ENCODE peak calls at places on chromosome 9, in six cellular contexts. B is IMR-90, V is erythroblast, H is ovary, E is adrenal gland, F is stomach. N is an unnamed sample.

GRCh38 chr9:2787065-2787464 is 56.8 kb downstream of the PUM3 start:
- DNase-seq in H (no peak), V (no peak), B (peak; percentile 73), E (no peak), F (no peak), N (no peak)

GRCh38 chr9:75170898-75171360 is 82.6 kb downstream of the OSTF1 start:
- DNase-seq in F (no peak), E (no peak), V (no peak), H (no peak), B (peak; percentile 31), N (no peak)

GRCh38 chr9:70013598-70014196 is 30.0 kb upstream of the MAMDC2 start:
- DNase-seq in B (peak; percentile 73), E (no peak), H (peak; percentile 27), F (no peak), V (no peak), N (no peak)

GRCh38 chr9:36891341-36891811 is 142.7 kb downstream of the PAX5 start:
- DNase-seq in B (no peak), V (no peak), F (no peak), E (no peak), H (no peak), N (no peak)

GRCh38 chr9:37026085-37026935 is 7.8 kb downstream of the PAX5 start:
- DNase-seq in B (no peak), E (no peak), V (no peak), H (no peak), F (no peak), N (no peak)

GRCh38 chr9:80059979-80060378 is 488.2 kb downstream of the TLE4 start:
- DNase-seq in H (no peak), B (no peak), V (no peak), F (no peak), E (no peak), N (no peak)

GRCh38 chr9:81787747-81788632 is 98.6 kb upstream of the TLE1 start:
- DNase-seq in E (peak; percentile 77), B (peak; percentile 87), F (no peak), V (peak; percentile 87), H (peak; percentile 20), N (peak; percentile 82)

GRCh38 chr9:70420267-70421019 is 6.0 kb upstream of the KLF9 start:
- DNase-seq in V (no peak), F (peak; percentile 94), H (peak; percentile 97), E (peak; percentile 92), B (peak; percentile 82), N (peak; percentile 85)

GRCh38 chr9:83219924-83220438 is 157.0 kb upstream of the RASEF start:
- DNase-seq in V (no peak), H (no peak), F (no peak), E (no peak), B (no peak), N (no peak)

GRCh38 chr9:134914501-134914834 is 3.2 kb downstream of the FCN1 start:
- DNase-seq in F (no peak), E (no peak), V (no peak), B (no peak), H (no peak), N (no peak)

GRCh38 chr9:2292733-2293132 is 277.6 kb downstream of the SMARCA2 start:
- DNase-seq in F (no peak), B (no peak), E (no peak), V (no peak), H (no peak), N (no peak)

GRCh38 chr9:87267251-87267679 is 230.4 kb upstream of the DAPK1 start:
- DNase-seq in H (no peak), F (no peak), B (no peak), E (no peak), V (no peak), N (no peak)

GRCh38 chr9:33211695-33212393 is 28.1 kb upstream of the SPINK4 start:
- DNase-seq in B (peak; percentile 38), V (no peak), F (no peak), E (no peak), H (peak; percentile 19), N (no peak)

GRCh38 chr9:89078421-89078820 is 87.2 kb downstream of the S1PR3 start:
- DNase-seq in V (no peak), F (no peak), B (no peak), H (no peak), E (no peak), N (no peak)

GRCh38 chr9:104882574-104882973 is 45.4 kb downstream of the ABCA1 start:
- DNase-seq in B (no peak), H (no peak), V (no peak), F (no peak), E (no peak), N (no peak)

GRCh38 chr9:16012621-16013020 is 459.8 kb downstream of the CCDC171 start:
- DNase-seq in H (no peak), F (no peak), V (no peak), B (peak; percentile 79), E (no peak), N (no peak)

DNA sequence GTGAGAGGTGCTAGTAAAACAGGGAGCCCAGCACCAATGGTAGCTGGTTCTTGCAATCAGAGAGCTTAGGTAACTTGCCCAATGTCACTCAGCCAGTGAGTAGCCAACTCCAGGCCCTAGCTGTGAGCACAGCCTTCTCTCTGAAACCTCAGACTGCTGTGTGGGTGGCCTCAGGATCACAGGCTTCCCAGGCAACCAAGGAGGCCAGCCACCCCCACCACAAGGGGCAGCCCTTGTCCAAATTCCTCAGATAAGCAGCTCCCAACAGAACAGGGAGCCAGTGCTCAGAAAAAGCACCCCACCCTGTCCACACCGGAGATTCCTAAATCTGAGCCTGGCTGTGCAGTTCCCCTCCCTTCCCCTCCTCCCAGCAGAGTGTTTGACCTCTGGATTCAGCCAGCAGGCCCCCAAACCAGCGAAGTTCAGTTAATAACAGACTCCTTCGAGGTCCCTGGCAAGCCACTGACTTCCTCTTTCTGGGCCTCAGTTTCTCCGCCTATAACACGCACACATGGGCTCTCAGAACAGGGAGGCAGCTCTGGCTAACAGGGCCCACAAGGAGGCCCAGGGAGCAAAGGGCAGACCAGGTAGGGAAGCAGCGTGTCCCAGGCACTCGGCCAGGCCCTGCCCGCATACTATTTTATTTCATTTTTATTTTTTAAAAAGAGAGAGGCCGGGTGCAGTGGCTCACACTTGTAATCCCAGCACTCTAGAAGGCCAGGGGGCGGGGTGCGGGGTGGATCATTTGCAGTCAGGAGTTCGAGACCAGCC is 2.7 kb downstream of the EEIG1 start:
- DNase-seq in F (peak; percentile 76), H (peak; percentile 80), V (no peak), E (peak; percentile 84), B (peak; percentile 80), N (no peak)
- TF ChIP-seq POLR2A in F (no peak), H (no peak), V (no peak), E (peak; percentile 81), B (no peak), N (no peak)

DNA sequence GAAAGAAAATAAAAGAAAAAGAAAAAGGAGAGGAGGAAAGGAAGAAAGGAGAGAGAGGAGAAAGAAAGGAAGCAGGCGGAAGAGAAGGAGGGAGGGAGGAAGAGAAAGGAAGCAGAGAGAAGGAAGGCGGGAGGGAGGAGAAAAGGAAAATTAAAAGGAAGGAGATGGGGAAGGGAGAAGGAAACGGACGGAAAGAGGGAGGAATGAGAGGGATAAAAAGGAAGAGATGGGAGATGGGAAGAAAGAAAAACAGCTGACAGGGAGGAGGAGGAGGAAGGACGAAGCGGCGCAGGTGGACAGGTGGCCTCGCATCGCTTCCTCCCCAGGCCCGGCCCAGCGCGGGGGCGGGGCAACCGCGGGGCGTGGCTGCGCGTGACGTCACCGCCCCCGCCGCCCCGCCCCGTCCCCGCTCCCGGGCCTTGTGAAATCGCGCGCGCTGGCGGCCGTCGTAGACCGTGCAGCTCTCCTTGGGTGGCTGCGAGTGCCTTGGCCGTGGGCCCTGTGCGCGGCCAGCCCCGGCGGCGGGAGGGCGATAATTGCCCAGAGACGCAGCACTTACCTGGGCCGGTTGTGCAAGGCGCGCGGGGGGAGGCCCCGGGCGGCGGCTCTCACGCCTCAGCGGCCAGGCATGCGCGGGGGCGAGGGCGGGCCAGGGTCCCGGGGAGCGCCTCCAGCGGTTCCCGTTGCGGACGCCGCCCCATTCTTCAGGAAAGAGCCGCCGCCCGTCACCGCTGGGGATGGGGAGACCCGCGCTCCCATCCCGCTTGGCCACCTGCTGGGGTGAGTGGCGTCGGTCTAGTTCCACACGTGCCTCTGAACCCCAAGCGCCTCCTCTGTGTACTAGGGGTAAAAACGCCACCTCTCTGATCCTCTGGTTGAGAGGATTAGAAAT is 49.6 kb upstream of the FOXE1 start:
- DNase-seq in V (peak; percentile 79), H (peak; percentile 13), E (peak; percentile 70), B (peak; percentile 25), F (peak; percentile 88), N (peak; percentile 87)
- TF ChIP-seq POLR2A in V (no peak), H (no peak), E (no peak), B (no peak), F (no peak), N (peak; percentile 72)

DNA sequence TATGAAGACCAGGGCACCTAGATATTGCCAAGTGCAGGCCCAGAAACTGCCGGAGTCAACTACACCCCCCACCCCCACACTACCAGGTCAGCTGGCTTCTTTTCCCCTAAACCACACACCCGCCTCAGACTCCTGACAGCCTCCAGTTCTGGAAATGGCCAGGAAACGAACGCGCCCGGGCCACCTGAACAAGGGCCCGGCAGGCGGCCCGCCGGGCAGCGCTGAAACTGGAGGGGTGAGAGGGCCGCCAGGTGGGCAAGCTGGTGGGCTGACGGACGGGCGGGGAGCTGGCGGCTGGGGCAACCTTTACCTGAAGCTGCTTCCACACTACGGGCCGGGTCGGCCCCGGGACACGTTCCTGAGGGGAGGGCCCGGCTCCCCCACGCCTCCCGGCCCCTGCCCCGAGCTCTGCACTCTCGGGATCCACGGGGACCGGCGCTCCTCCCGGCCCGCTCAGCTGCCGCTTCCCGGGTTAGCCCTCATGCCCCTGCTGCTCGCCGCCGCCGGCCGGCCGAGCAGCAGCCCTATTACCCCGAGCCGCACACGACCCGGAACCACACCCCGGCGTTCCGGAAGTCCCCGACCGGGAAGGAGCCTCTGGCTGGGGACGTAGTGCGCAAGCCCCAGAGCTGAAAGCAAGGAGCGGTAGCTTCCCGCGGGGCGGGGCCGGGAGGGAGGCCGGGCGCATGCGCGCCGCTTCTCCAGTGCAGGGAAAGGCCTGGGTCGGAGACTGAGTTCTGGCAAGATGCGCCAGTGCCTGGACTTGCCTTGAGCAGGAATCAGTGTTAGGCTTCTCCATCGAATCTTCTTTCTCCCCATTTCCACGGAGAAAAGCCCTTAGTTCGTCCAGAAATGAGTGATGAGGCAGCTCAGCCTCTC is at the start of gene MAPKAP1:
- DNase-seq in B (peak; percentile 95), E (peak; percentile 98), F (peak; percentile 98), V (peak; percentile 93), H (peak; percentile 96), N (peak; percentile 99)
- TF ChIP-seq POLR2A in B (peak; percentile 84), E (peak; percentile 83), F (no peak), V (peak; percentile 82), H (peak; percentile 37), N (peak; percentile 70)

DNA sequence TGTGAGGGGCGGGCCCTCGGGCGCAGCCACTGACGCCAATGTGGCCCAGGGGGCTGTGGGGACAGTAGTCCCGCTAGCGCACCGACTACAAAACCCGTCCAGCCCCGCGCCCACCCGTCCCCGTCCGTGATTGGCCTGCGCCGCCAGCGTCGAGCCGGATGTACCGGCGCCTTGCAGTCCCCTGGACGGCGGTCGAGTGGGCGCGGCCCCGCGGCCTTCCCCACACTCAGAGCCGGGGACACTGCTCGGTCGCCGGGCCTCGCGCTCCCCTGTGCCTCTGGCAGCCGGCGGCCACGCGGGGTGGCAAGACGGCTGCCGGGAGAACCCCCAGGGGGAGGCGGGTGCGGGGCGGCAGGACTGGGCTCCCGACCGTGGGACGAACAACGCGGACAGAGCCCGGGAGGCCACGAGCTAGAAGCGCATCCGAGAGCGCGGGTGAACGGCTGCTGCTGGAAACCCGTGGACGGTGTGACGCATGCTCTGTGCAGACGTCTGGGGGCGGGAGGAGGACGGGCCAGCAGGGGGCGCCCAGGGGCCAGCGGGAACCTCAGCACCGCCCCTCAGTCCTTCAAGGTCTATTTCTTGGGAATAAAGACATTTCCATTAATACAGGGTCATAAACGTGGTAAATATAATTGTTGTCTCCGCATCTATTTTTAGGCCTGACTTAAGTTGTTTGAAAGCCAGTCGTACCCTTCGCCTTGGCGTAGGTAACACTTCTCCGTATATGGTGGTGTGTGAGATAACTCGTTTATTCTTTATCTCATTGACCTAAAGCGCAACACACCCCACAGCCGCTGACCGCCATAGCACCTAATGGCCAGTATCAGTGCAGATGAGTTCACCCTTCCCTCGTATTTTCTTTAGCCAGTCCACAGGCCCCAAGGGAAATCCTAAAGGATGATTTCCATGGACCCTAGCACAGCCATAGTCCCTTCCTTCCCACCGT is 629 bp upstream of the BICD2 start:
- DNase-seq in V (peak; percentile 97), F (peak; percentile 98), B (peak; percentile 96), E (peak; percentile 98), H (peak; percentile 98), N (peak; percentile 98)
- TF ChIP-seq POLR2A in V (peak; percentile 84), F (no peak), B (peak; percentile 90), E (peak; percentile 94), H (peak; percentile 96), N (peak; percentile 62)